ENCODE peak calls at places on chromosome 20, in six cellular contexts. One of them, this sample, is unnamed.

GRCh38 chr20:18287546-18287914 is 797 bp upstream of the ZNF133 start:
- DNase-seq in activated naive CD8-positive, alpha-beta T cell treated with anti-CD3 and anti-CD28 coated beads for 36 hours: no peak
- DNase-seq in activated CD4-positive, alpha-beta T cell treated with anti-CD3 and anti-CD28 coated beads, Interleukin-2, amount 10 ng/mL, durations not matched to agents 7 days and 5 days: no peak
- DNase-seq in sigmoid colon: peak
- DNase-seq in EL: no peak
- DNase-seq in cardiac fibroblast: peak
- DNase-seq in this sample: no peak

GRCh38 chr20:5549200-5549599 is 201.0 kb upstream of the SHLD1 start:
- DNase-seq in activated naive CD8-positive, alpha-beta T cell treated with anti-CD3 and anti-CD28 coated beads for 36 hours: no peak
- DNase-seq in activated CD4-positive, alpha-beta T cell treated with anti-CD3 and anti-CD28 coated beads, Interleukin-2, amount 10 ng/mL, durations not matched to agents 7 days and 5 days: no peak
- DNase-seq in sigmoid colon: no peak
- DNase-seq in EL: no peak
- DNase-seq in cardiac fibroblast: no peak
- DNase-seq in this sample: no peak

GRCh38 chr20:46365483-46366215 is 40.8 kb downstream of the ELMO2 start:
- DNase-seq in activated naive CD8-positive, alpha-beta T cell treated with anti-CD3 and anti-CD28 coated beads for 36 hours: no peak
- DNase-seq in activated CD4-positive, alpha-beta T cell treated with anti-CD3 and anti-CD28 coated beads, Interleukin-2, amount 10 ng/mL, durations not matched to agents 7 days and 5 days: no peak
- DNase-seq in sigmoid colon: peak
- DNase-seq in EL: no peak
- DNase-seq in cardiac fibroblast: no peak
- DNase-seq in this sample: no peak

GRCh38 chr20:46814366-46815232 is 80.0 kb upstream of the EYA2 start:
- DNase-seq in activated naive CD8-positive, alpha-beta T cell treated with anti-CD3 and anti-CD28 coated beads for 36 hours: no peak
- DNase-seq in activated CD4-positive, alpha-beta T cell treated with anti-CD3 and anti-CD28 coated beads, Interleukin-2, amount 10 ng/mL, durations not matched to agents 7 days and 5 days: no peak
- DNase-seq in sigmoid colon: no peak
- DNase-seq in EL: peak
- DNase-seq in cardiac fibroblast: peak
- DNase-seq in this sample: peak

GRCh38 chr20:59195316-59195993 is 31.8 kb downstream of the ZNF831 start:
- DNase-seq in activated naive CD8-positive, alpha-beta T cell treated with anti-CD3 and anti-CD28 coated beads for 36 hours: no peak
- DNase-seq in activated CD4-positive, alpha-beta T cell treated with anti-CD3 and anti-CD28 coated beads, Interleukin-2, amount 10 ng/mL, durations not matched to agents 7 days and 5 days: no peak
- DNase-seq in sigmoid colon: no peak
- DNase-seq in EL: no peak
- DNase-seq in cardiac fibroblast: no peak
- DNase-seq in this sample: no peak

GRCh38 chr20:60630609-60631008 is 621.5 kb upstream of the CDH4 start:
- DNase-seq in activated naive CD8-positive, alpha-beta T cell treated with anti-CD3 and anti-CD28 coated beads for 36 hours: no peak
- DNase-seq in activated CD4-positive, alpha-beta T cell treated with anti-CD3 and anti-CD28 coated beads, Interleukin-2, amount 10 ng/mL, durations not matched to agents 7 days and 5 days: no peak
- DNase-seq in sigmoid colon: no peak
- DNase-seq in EL: no peak
- DNase-seq in cardiac fibroblast: no peak
- DNase-seq in this sample: no peak

GRCh38 chr20:50224553-50225255 is 34.1 kb downstream of the CEBPB start:
- DNase-seq in activated naive CD8-positive, alpha-beta T cell treated with anti-CD3 and anti-CD28 coated beads for 36 hours: no peak
- DNase-seq in activated CD4-positive, alpha-beta T cell treated with anti-CD3 and anti-CD28 coated beads, Interleukin-2, amount 10 ng/mL, durations not matched to agents 7 days and 5 days: no peak
- DNase-seq in sigmoid colon: peak
- DNase-seq in EL: peak
- DNase-seq in cardiac fibroblast: peak
- DNase-seq in this sample: no peak

GRCh38 chr20:35981969-35982368 is 13.6 kb downstream of the CNBD2 start:
- DNase-seq in activated naive CD8-positive, alpha-beta T cell treated with anti-CD3 and anti-CD28 coated beads for 36 hours: no peak
- DNase-seq in activated CD4-positive, alpha-beta T cell treated with anti-CD3 and anti-CD28 coated beads, Interleukin-2, amount 10 ng/mL, durations not matched to agents 7 days and 5 days: no peak
- DNase-seq in sigmoid colon: no peak
- DNase-seq in EL: no peak
- DNase-seq in cardiac fibroblast: no peak
- DNase-seq in this sample: no peak

GRCh38 chr20:51687071-51687470 is 81.1 kb downstream of the ATP9A start:
- DNase-seq in activated naive CD8-positive, alpha-beta T cell treated with anti-CD3 and anti-CD28 coated beads for 36 hours: no peak
- DNase-seq in activated CD4-positive, alpha-beta T cell treated with anti-CD3 and anti-CD28 coated beads, Interleukin-2, amount 10 ng/mL, durations not matched to agents 7 days and 5 days: no peak
- DNase-seq in sigmoid colon: no peak
- DNase-seq in EL: peak
- DNase-seq in cardiac fibroblast: peak
- DNase-seq in this sample: no peak

GRCh38 chr20:11031300-11031699 is 357.5 kb upstream of the JAG1 start:
- DNase-seq in activated naive CD8-positive, alpha-beta T cell treated with anti-CD3 and anti-CD28 coated beads for 36 hours: no peak
- DNase-seq in activated CD4-positive, alpha-beta T cell treated with anti-CD3 and anti-CD28 coated beads, Interleukin-2, amount 10 ng/mL, durations not matched to agents 7 days and 5 days: no peak
- DNase-seq in sigmoid colon: no peak
- DNase-seq in EL: no peak
- DNase-seq in cardiac fibroblast: no peak
- DNase-seq in this sample: no peak

GRCh38 chr20:21982559-21982958 is 277.1 kb downstream of the PAX1 start:
- DNase-seq in activated naive CD8-positive, alpha-beta T cell treated with anti-CD3 and anti-CD28 coated beads for 36 hours: no peak
- DNase-seq in activated CD4-positive, alpha-beta T cell treated with anti-CD3 and anti-CD28 coated beads, Interleukin-2, amount 10 ng/mL, durations not matched to agents 7 days and 5 days: no peak
- DNase-seq in sigmoid colon: no peak
- DNase-seq in EL: no peak
- DNase-seq in cardiac fibroblast: no peak
- DNase-seq in this sample: no peak

GRCh38 chr20:2289475-2289874 is 6.3 kb upstream of the TGM3 start:
- DNase-seq in activated naive CD8-positive, alpha-beta T cell treated with anti-CD3 and anti-CD28 coated beads for 36 hours: no peak
- DNase-seq in activated CD4-positive, alpha-beta T cell treated with anti-CD3 and anti-CD28 coated beads, Interleukin-2, amount 10 ng/mL, durations not matched to agents 7 days and 5 days: no peak
- DNase-seq in sigmoid colon: no peak
- DNase-seq in EL: no peak
- DNase-seq in cardiac fibroblast: no peak
- DNase-seq in this sample: no peak

GRCh38 chr20:576156-576555 is 32.6 kb upstream of the CSNK2A1 start:
- DNase-seq in activated naive CD8-positive, alpha-beta T cell treated with anti-CD3 and anti-CD28 coated beads for 36 hours: no peak
- DNase-seq in activated CD4-positive, alpha-beta T cell treated with anti-CD3 and anti-CD28 coated beads, Interleukin-2, amount 10 ng/mL, durations not matched to agents 7 days and 5 days: no peak
- DNase-seq in sigmoid colon: no peak
- DNase-seq in EL: no peak
- DNase-seq in cardiac fibroblast: no peak
- DNase-seq in this sample: peak

GRCh38 chr20:44030394-44030793 is 115.7 kb downstream of the TOX2 start:
- DNase-seq in activated naive CD8-positive, alpha-beta T cell treated with anti-CD3 and anti-CD28 coated beads for 36 hours: no peak
- DNase-seq in activated CD4-positive, alpha-beta T cell treated with anti-CD3 and anti-CD28 coated beads, Interleukin-2, amount 10 ng/mL, durations not matched to agents 7 days and 5 days: no peak
- DNase-seq in sigmoid colon: no peak
- DNase-seq in EL: no peak
- DNase-seq in cardiac fibroblast: no peak
- DNase-seq in this sample: no peak

GRCh38 chr20:62503414-62504178 is 27.8 kb upstream of the GATA5 start:
- DNase-seq in activated naive CD8-positive, alpha-beta T cell treated with anti-CD3 and anti-CD28 coated beads for 36 hours: no peak
- DNase-seq in activated CD4-positive, alpha-beta T cell treated with anti-CD3 and anti-CD28 coated beads, Interleukin-2, amount 10 ng/mL, durations not matched to agents 7 days and 5 days: no peak
- DNase-seq in sigmoid colon: no peak
- DNase-seq in EL: no peak
- DNase-seq in cardiac fibroblast: no peak
- DNase-seq in this sample: no peak

GRCh38 chr20:22060610-22061009 is 355.1 kb downstream of the PAX1 start:
- DNase-seq in activated naive CD8-positive, alpha-beta T cell treated with anti-CD3 and anti-CD28 coated beads for 36 hours: no peak
- DNase-seq in activated CD4-positive, alpha-beta T cell treated with anti-CD3 and anti-CD28 coated beads, Interleukin-2, amount 10 ng/mL, durations not matched to agents 7 days and 5 days: no peak
- DNase-seq in sigmoid colon: no peak
- DNase-seq in EL: no peak
- DNase-seq in cardiac fibroblast: no peak
- DNase-seq in this sample: no peak

GRCh38 chr20:10483691-10484090 is 48.6 kb downstream of the SLX4IP start:
- DNase-seq in activated naive CD8-positive, alpha-beta T cell treated with anti-CD3 and anti-CD28 coated beads for 36 hours: no peak
- DNase-seq in activated CD4-positive, alpha-beta T cell treated with anti-CD3 and anti-CD28 coated beads, Interleukin-2, amount 10 ng/mL, durations not matched to agents 7 days and 5 days: no peak
- DNase-seq in sigmoid colon: no peak
- DNase-seq in EL: no peak
- DNase-seq in cardiac fibroblast: no peak
- DNase-seq in this sample: no peak

GRCh38 chr20:61303217-61303616 is 51.2 kb downstream of the CDH4 start:
- DNase-seq in activated naive CD8-positive, alpha-beta T cell treated with anti-CD3 and anti-CD28 coated beads for 36 hours: no peak
- DNase-seq in activated CD4-positive, alpha-beta T cell treated with anti-CD3 and anti-CD28 coated beads, Interleukin-2, amount 10 ng/mL, durations not matched to agents 7 days and 5 days: no peak
- DNase-seq in sigmoid colon: no peak
- DNase-seq in EL: no peak
- DNase-seq in cardiac fibroblast: no peak
- DNase-seq in this sample: no peak

GRCh38 chr20:3047486-3048419 is 1.9 kb downstream of the MRPS26 start:
- DNase-seq in activated naive CD8-positive, alpha-beta T cell treated with anti-CD3 and anti-CD28 coated beads for 36 hours: no peak
- DNase-seq in activated CD4-positive, alpha-beta T cell treated with anti-CD3 and anti-CD28 coated beads, Interleukin-2, amount 10 ng/mL, durations not matched to agents 7 days and 5 days: no peak
- DNase-seq in sigmoid colon: no peak
- DNase-seq in EL: no peak
- DNase-seq in cardiac fibroblast: no peak
- DNase-seq in this sample: no peak

GRCh38 chr20:11935212-11935611 is 17.5 kb downstream of the BTBD3 start:
- DNase-seq in activated naive CD8-positive, alpha-beta T cell treated with anti-CD3 and anti-CD28 coated beads for 36 hours: no peak
- DNase-seq in activated CD4-positive, alpha-beta T cell treated with anti-CD3 and anti-CD28 coated beads, Interleukin-2, amount 10 ng/mL, durations not matched to agents 7 days and 5 days: no peak
- DNase-seq in sigmoid colon: no peak
- DNase-seq in EL: no peak
- DNase-seq in cardiac fibroblast: no peak
- DNase-seq in this sample: no peak

GRCh38 chr20:1882026-1882425 is 13.2 kb upstream of the SIRPA start:
- DNase-seq in activated naive CD8-positive, alpha-beta T cell treated with anti-CD3 and anti-CD28 coated beads for 36 hours: no peak
- DNase-seq in activated CD4-positive, alpha-beta T cell treated with anti-CD3 and anti-CD28 coated beads, Interleukin-2, amount 10 ng/mL, durations not matched to agents 7 days and 5 days: no peak
- DNase-seq in sigmoid colon: no peak
- DNase-seq in EL: no peak
- DNase-seq in cardiac fibroblast: no peak
- DNase-seq in this sample: no peak

GRCh38 chr20:8132632-8133587 is 844 bp downstream of the PLCB1 start:
- DNase-seq in activated naive CD8-positive, alpha-beta T cell treated with anti-CD3 and anti-CD28 coated beads for 36 hours: no peak
- DNase-seq in activated CD4-positive, alpha-beta T cell treated with anti-CD3 and anti-CD28 coated beads, Interleukin-2, amount 10 ng/mL, durations not matched to agents 7 days and 5 days: peak
- DNase-seq in sigmoid colon: peak
- DNase-seq in EL: no peak
- DNase-seq in cardiac fibroblast: peak
- DNase-seq in this sample: peak

GRCh38 chr20:6562111-6562510 is 205.4 kb upstream of the BMP2 start:
- DNase-seq in activated naive CD8-positive, alpha-beta T cell treated with anti-CD3 and anti-CD28 coated beads for 36 hours: no peak
- DNase-seq in activated CD4-positive, alpha-beta T cell treated with anti-CD3 and anti-CD28 coated beads, Interleukin-2, amount 10 ng/mL, durations not matched to agents 7 days and 5 days: no peak
- DNase-seq in sigmoid colon: no peak
- DNase-seq in EL: peak
- DNase-seq in cardiac fibroblast: peak
- DNase-seq in this sample: no peak

GRCh38 chr20:4901031-4901818 is 100.1 kb downstream of the SLC23A2 start:
- DNase-seq in activated naive CD8-positive, alpha-beta T cell treated with anti-CD3 and anti-CD28 coated beads for 36 hours: no peak
- DNase-seq in activated CD4-positive, alpha-beta T cell treated with anti-CD3 and anti-CD28 coated beads, Interleukin-2, amount 10 ng/mL, durations not matched to agents 7 days and 5 days: no peak
- DNase-seq in sigmoid colon: no peak
- DNase-seq in EL: no peak
- DNase-seq in cardiac fibroblast: no peak
- DNase-seq in this sample: no peak

GRCh38 chr20:37630161-37630560 is 63.7 kb upstream of the CTNNBL1 start:
- DNase-seq in activated naive CD8-positive, alpha-beta T cell treated with anti-CD3 and anti-CD28 coated beads for 36 hours: no peak
- DNase-seq in activated CD4-positive, alpha-beta T cell treated with anti-CD3 and anti-CD28 coated beads, Interleukin-2, amount 10 ng/mL, durations not matched to agents 7 days and 5 days: no peak
- DNase-seq in sigmoid colon: no peak
- DNase-seq in EL: no peak
- DNase-seq in cardiac fibroblast: no peak
- DNase-seq in this sample: no peak

GRCh38 chr20:61503106-61503505 is 251.0 kb downstream of the CDH4 start:
- DNase-seq in activated naive CD8-positive, alpha-beta T cell treated with anti-CD3 and anti-CD28 coated beads for 36 hours: no peak
- DNase-seq in activated CD4-positive, alpha-beta T cell treated with anti-CD3 and anti-CD28 coated beads, Interleukin-2, amount 10 ng/mL, durations not matched to agents 7 days and 5 days: no peak
- DNase-seq in sigmoid colon: no peak
- DNase-seq in EL: no peak
- DNase-seq in cardiac fibroblast: no peak
- DNase-seq in this sample: no peak

GRCh38 chr20:60058869-60059268 is 100.6 kb downstream of the CDH26 start:
- DNase-seq in activated naive CD8-positive, alpha-beta T cell treated with anti-CD3 and anti-CD28 coated beads for 36 hours: no peak
- DNase-seq in activated CD4-positive, alpha-beta T cell treated with anti-CD3 and anti-CD28 coated beads, Interleukin-2, amount 10 ng/mL, durations not matched to agents 7 days and 5 days: no peak
- DNase-seq in sigmoid colon: peak
- DNase-seq in EL: no peak
- DNase-seq in cardiac fibroblast: no peak
- DNase-seq in this sample: no peak

GRCh38 chr20:54368578-54368977 is 106.8 kb upstream of the DOK5 start:
- DNase-seq in activated naive CD8-positive, alpha-beta T cell treated with anti-CD3 and anti-CD28 coated beads for 36 hours: no peak
- DNase-seq in activated CD4-positive, alpha-beta T cell treated with anti-CD3 and anti-CD28 coated beads, Interleukin-2, amount 10 ng/mL, durations not matched to agents 7 days and 5 days: no peak
- DNase-seq in sigmoid colon: no peak
- DNase-seq in EL: no peak
- DNase-seq in cardiac fibroblast: peak
- DNase-seq in this sample: no peak

GRCh38 chr20:5353624-5354496 is 37.1 kb upstream of the PROKR2 start:
- DNase-seq in activated naive CD8-positive, alpha-beta T cell treated with anti-CD3 and anti-CD28 coated beads for 36 hours: no peak
- DNase-seq in activated CD4-positive, alpha-beta T cell treated with anti-CD3 and anti-CD28 coated beads, Interleukin-2, amount 10 ng/mL, durations not matched to agents 7 days and 5 days: no peak
- DNase-seq in sigmoid colon: no peak
- DNase-seq in EL: peak
- DNase-seq in cardiac fibroblast: peak
- DNase-seq in this sample: no peak

GRCh38 chr20:25178563-25179438 is 16.7 kb upstream of the ENTPD6 start:
- DNase-seq in activated naive CD8-positive, alpha-beta T cell treated with anti-CD3 and anti-CD28 coated beads for 36 hours: no peak
- DNase-seq in activated CD4-positive, alpha-beta T cell treated with anti-CD3 and anti-CD28 coated beads, Interleukin-2, amount 10 ng/mL, durations not matched to agents 7 days and 5 days: peak
- DNase-seq in sigmoid colon: peak
- DNase-seq in EL: peak
- DNase-seq in cardiac fibroblast: peak
- DNase-seq in this sample: peak

GRCh38 chr20:47296950-47297349 is 59.5 kb downstream of the ZMYND8 start:
- DNase-seq in activated naive CD8-positive, alpha-beta T cell treated with anti-CD3 and anti-CD28 coated beads for 36 hours: no peak
- DNase-seq in activated CD4-positive, alpha-beta T cell treated with anti-CD3 and anti-CD28 coated beads, Interleukin-2, amount 10 ng/mL, durations not matched to agents 7 days and 5 days: no peak
- DNase-seq in sigmoid colon: no peak
- DNase-seq in EL: no peak
- DNase-seq in cardiac fibroblast: peak
- DNase-seq in this sample: no peak

GRCh38 chr20:15320941-15321340 is 983.5 kb upstream of the FLRT3 start:
- DNase-seq in activated naive CD8-positive, alpha-beta T cell treated with anti-CD3 and anti-CD28 coated beads for 36 hours: no peak
- DNase-seq in activated CD4-positive, alpha-beta T cell treated with anti-CD3 and anti-CD28 coated beads, Interleukin-2, amount 10 ng/mL, durations not matched to agents 7 days and 5 days: no peak
- DNase-seq in sigmoid colon: no peak
- DNase-seq in EL: no peak
- DNase-seq in cardiac fibroblast: no peak
- DNase-seq in this sample: no peak

GRCh38 chr20:62898093-62898964 is 28.0 kb downstream of the DIDO1 start:
- DNase-seq in activated naive CD8-positive, alpha-beta T cell treated with anti-CD3 and anti-CD28 coated beads for 36 hours: no peak
- DNase-seq in activated CD4-positive, alpha-beta T cell treated with anti-CD3 and anti-CD28 coated beads, Interleukin-2, amount 10 ng/mL, durations not matched to agents 7 days and 5 days: no peak
- DNase-seq in sigmoid colon: peak
- DNase-seq in EL: no peak
- DNase-seq in cardiac fibroblast: no peak
- DNase-seq in this sample: no peak

GRCh38 chr20:24086121-24086520 is 97.5 kb upstream of the GGTLC1 start:
- DNase-seq in activated naive CD8-positive, alpha-beta T cell treated with anti-CD3 and anti-CD28 coated beads for 36 hours: no peak
- DNase-seq in activated CD4-positive, alpha-beta T cell treated with anti-CD3 and anti-CD28 coated beads, Interleukin-2, amount 10 ng/mL, durations not matched to agents 7 days and 5 days: no peak
- DNase-seq in sigmoid colon: no peak
- DNase-seq in EL: no peak
- DNase-seq in cardiac fibroblast: no peak
- DNase-seq in this sample: no peak

GRCh38 chr20:3229798-3230197 is 9.2 kb downstream of the SLC4A11 start:
- DNase-seq in activated naive CD8-positive, alpha-beta T cell treated with anti-CD3 and anti-CD28 coated beads for 36 hours: no peak
- DNase-seq in activated CD4-positive, alpha-beta T cell treated with anti-CD3 and anti-CD28 coated beads, Interleukin-2, amount 10 ng/mL, durations not matched to agents 7 days and 5 days: no peak
- DNase-seq in sigmoid colon: no peak
- DNase-seq in EL: no peak
- DNase-seq in cardiac fibroblast: no peak
- DNase-seq in this sample: no peak

GRCh38 chr20:59811681-59812171 is 121.7 kb downstream of the SYCP2 start:
- DNase-seq in activated naive CD8-positive, alpha-beta T cell treated with anti-CD3 and anti-CD28 coated beads for 36 hours: no peak
- DNase-seq in activated CD4-positive, alpha-beta T cell treated with anti-CD3 and anti-CD28 coated beads, Interleukin-2, amount 10 ng/mL, durations not matched to agents 7 days and 5 days: no peak
- DNase-seq in sigmoid colon: no peak
- DNase-seq in EL: no peak
- DNase-seq in cardiac fibroblast: no peak
- DNase-seq in this sample: no peak

This sample was measured in NCI-H526 treated with DMSO at 0.1 percent for 48 hours.